ENCODE peak calls at places on chromosomes 5 and 9, in five cellular contexts. One of them, this sample, is unnamed.
A peak's percentile ranks its signal among the peaks of the same experiment; 100 is the strongest.

GRCh38 chr5:76999451-76999850 is 30.8 kb upstream of the AGGF1 start:
- DNase-seq in neuronal stem cell: no peak
- DNase-seq in CD8-positive, alpha-beta T cell: no peak
- DNase-seq in endodermal cell: no peak
- DNase-seq in Peyer's patch: no peak
- DNase-seq in this sample: no peak

GRCh38 chr5:77645158-77645994 is 6.9 kb upstream of the OTP start:
- DNase-seq in endodermal cell: peak; percentile 85
- DNase-seq in neuronal stem cell: no peak
- DNase-seq in Peyer's patch: peak; percentile 21
- DNase-seq in CD8-positive, alpha-beta T cell: no peak
- DNase-seq in this sample: no peak

GRCh38 chr9:110126457-110126856 is 81.5 kb downstream of the C9orf152 start:
- DNase-seq in CD8-positive, alpha-beta T cell: no peak
- DNase-seq in neuronal stem cell: no peak
- DNase-seq in endodermal cell: no peak
- DNase-seq in Peyer's patch: no peak
- DNase-seq in this sample: no peak

GRCh38 chr9:127349483-127350127 is 47.4 kb upstream of the SLC2A8 start:
- DNase-seq in neuronal stem cell: no peak
- DNase-seq in Peyer's patch: no peak
- DNase-seq in endodermal cell: no peak
- DNase-seq in CD8-positive, alpha-beta T cell: no peak
- DNase-seq in this sample: no peak

GRCh38 chr5:142690641-142691040 is 4.8 kb upstream of the FGF1 start:
- DNase-seq in CD8-positive, alpha-beta T cell: no peak
- DNase-seq in Peyer's patch: no peak
- DNase-seq in endodermal cell: peak; percentile 21
- DNase-seq in neuronal stem cell: no peak
- DNase-seq in this sample: no peak

GRCh38 chr5:1658665-1659064 is 134.9 kb upstream of the LPCAT1 start:
- DNase-seq in Peyer's patch: no peak
- DNase-seq in neuronal stem cell: no peak
- DNase-seq in endodermal cell: no peak
- DNase-seq in CD8-positive, alpha-beta T cell: no peak
- DNase-seq in this sample: no peak

GRCh38 chr5:161412792-161413191 is 133.7 kb downstream of the GABRB2 start:
- DNase-seq in CD8-positive, alpha-beta T cell: no peak
- DNase-seq in neuronal stem cell: no peak
- DNase-seq in Peyer's patch: no peak
- DNase-seq in endodermal cell: no peak
- DNase-seq in this sample: no peak

GRCh38 chr9:79706512-79706911 is 134.7 kb downstream of the TLE4 start:
- DNase-seq in endodermal cell: no peak
- DNase-seq in Peyer's patch: no peak
- DNase-seq in neuronal stem cell: no peak
- DNase-seq in CD8-positive, alpha-beta T cell: no peak
- DNase-seq in this sample: no peak

GRCh38 chr9:70438341-70438924 is 24.0 kb upstream of the KLF9 start:
- DNase-seq in Peyer's patch: peak; percentile 24
- DNase-seq in endodermal cell: no peak
- DNase-seq in neuronal stem cell: no peak
- DNase-seq in CD8-positive, alpha-beta T cell: no peak
- DNase-seq in this sample: peak; percentile 97

GRCh38 chr5:179267071-179267670 is 78.1 kb downstream of the ADAMTS2 start:
- DNase-seq in neuronal stem cell: no peak
- DNase-seq in endodermal cell: peak; percentile 60
- DNase-seq in Peyer's patch: no peak
- DNase-seq in CD8-positive, alpha-beta T cell: no peak
- DNase-seq in this sample: no peak

GRCh38 chr9:105413486-105414068 is 34.3 kb upstream of the FSD1L start:
- DNase-seq in neuronal stem cell: no peak
- DNase-seq in CD8-positive, alpha-beta T cell: no peak
- DNase-seq in endodermal cell: peak; percentile 69
- DNase-seq in Peyer's patch: no peak
- DNase-seq in this sample: peak; percentile 56

GRCh38 chr9:118529210-118529609 is 825.0 kb downstream of the TLR4 start:
- DNase-seq in neuronal stem cell: no peak
- DNase-seq in Peyer's patch: no peak
- DNase-seq in CD8-positive, alpha-beta T cell: no peak
- DNase-seq in endodermal cell: no peak
- DNase-seq in this sample: no peak

GRCh38 chr9:114177423-114178064 is 22.2 kb downstream of the COL27A1 start:
- DNase-seq in endodermal cell: no peak
- DNase-seq in neuronal stem cell: no peak
- DNase-seq in CD8-positive, alpha-beta T cell: no peak
- DNase-seq in Peyer's patch: no peak
- DNase-seq in this sample: no peak

GRCh38 chr9:89677696-89678393 is 73.0 kb downstream of the GADD45G start:
- DNase-seq in endodermal cell: peak; percentile 79
- DNase-seq in neuronal stem cell: peak; percentile 93
- DNase-seq in Peyer's patch: no peak
- DNase-seq in CD8-positive, alpha-beta T cell: no peak
- DNase-seq in this sample: no peak

GRCh38 chr5:43190755-43191603 is 1.0 kb upstream of the NIM1K start:
- DNase-seq in Peyer's patch: no peak
- DNase-seq in endodermal cell: no peak
- DNase-seq in neuronal stem cell: peak; percentile 17
- DNase-seq in CD8-positive, alpha-beta T cell: no peak
- DNase-seq in this sample: no peak

GRCh38 chr5:159123700-159124099 is 24.0 kb upstream of the EBF1 start:
- DNase-seq in endodermal cell: no peak
- DNase-seq in CD8-positive, alpha-beta T cell: no peak
- DNase-seq in Peyer's patch: no peak
- DNase-seq in neuronal stem cell: no peak
- DNase-seq in this sample: no peak

DNA sequence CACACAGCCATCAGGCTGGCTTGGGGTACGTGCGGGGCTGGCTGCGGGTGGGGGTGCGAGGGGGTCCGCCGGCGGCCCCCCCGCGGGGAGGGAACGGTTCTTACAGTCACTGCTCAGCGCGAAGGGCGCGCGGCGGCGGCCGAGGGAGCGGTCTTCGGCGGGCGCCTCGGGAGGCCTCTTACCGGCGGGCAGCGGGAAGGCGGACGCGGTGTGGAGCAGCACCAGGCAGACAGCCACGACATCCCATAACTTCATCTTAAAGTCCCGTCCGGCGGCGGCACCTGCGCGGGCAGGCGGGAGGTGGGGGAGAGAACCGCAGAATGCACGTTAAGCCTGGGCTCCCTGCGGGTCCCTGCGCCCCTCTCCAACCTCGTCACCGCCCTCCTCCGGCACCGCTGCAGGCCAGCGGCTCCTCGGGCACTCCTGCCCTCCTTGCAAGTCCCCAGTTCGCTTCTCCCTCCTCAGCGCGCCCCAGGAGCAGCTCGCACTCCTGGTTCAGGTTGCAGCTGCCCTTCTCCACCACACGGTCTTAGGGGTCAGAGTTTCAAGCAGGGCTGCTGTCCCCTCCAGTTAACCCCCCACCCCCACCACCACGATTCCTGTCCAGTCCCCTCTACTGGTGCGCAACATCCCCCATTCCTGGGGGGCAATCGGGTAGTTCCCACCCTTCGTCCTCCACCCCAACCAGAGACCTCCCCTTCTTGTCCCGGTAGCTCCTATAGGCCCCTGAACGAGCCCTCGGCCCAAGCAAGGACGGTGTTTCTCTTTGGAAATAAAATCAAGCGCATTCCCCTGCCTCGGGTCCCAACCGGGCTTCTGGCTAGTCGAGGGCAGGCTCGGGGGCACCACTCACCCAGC is 5.1 kb downstream of the GDNF start:
- DNase-seq in endodermal cell: peak; percentile 84
- DNase-seq in neuronal stem cell: no peak
- DNase-seq in CD8-positive, alpha-beta T cell: no peak
- DNase-seq in Peyer's patch: no peak
- DNase-seq in this sample: no peak
- H3K4me3 ChIP-seq in endodermal cell: peak overlapping the region; percentile 56
- H3K4me3 ChIP-seq in neuronal stem cell: peak overlapping the region; percentile 15
- H3K4me3 ChIP-seq in CD8-positive, alpha-beta T cell: no peak overlapping the region
- H3K4me3 ChIP-seq in Peyer's patch: no peak overlapping the region
- H3K4me3 ChIP-seq in this sample: no peak overlapping the region

GRCh38 chr9:38008168-38009034 is 60.6 kb downstream of the SHB start:
- DNase-seq in neuronal stem cell: no peak
- DNase-seq in Peyer's patch: no peak
- DNase-seq in endodermal cell: peak; percentile 79
- DNase-seq in CD8-positive, alpha-beta T cell: no peak
- DNase-seq in this sample: peak; percentile 82
- H3K27ac ChIP-seq in neuronal stem cell: no peak overlapping the region
- H3K27ac ChIP-seq in Peyer's patch: peak overlapping the region; percentile 75
- H3K27ac ChIP-seq in endodermal cell: no peak overlapping the region
- H3K27ac ChIP-seq in CD8-positive, alpha-beta T cell: no peak overlapping the region
- H3K27ac ChIP-seq in this sample: peak overlapping the region; percentile 6

GRCh38 chr5:180548563-180548962 is 42.7 kb downstream of the SCGB3A1 start:
- DNase-seq in neuronal stem cell: no peak
- DNase-seq in endodermal cell: no peak
- DNase-seq in CD8-positive, alpha-beta T cell: no peak
- DNase-seq in Peyer's patch: no peak
- DNase-seq in this sample: peak; percentile 96
- H3K36me3 ChIP-seq in neuronal stem cell: peaks cover 8% of the 10 kb centered on the region
- H3K36me3 ChIP-seq in endodermal cell: peaks cover 71% of the 10 kb centered on the region
- H3K36me3 ChIP-seq in CD8-positive, alpha-beta T cell: no peaks in the 10 kb centered on the region
- H3K36me3 ChIP-seq in Peyer's patch: peaks cover 14% of the 10 kb centered on the region
- H3K36me3 ChIP-seq in this sample: peaks cover 3% of the 10 kb centered on the region

DNA sequence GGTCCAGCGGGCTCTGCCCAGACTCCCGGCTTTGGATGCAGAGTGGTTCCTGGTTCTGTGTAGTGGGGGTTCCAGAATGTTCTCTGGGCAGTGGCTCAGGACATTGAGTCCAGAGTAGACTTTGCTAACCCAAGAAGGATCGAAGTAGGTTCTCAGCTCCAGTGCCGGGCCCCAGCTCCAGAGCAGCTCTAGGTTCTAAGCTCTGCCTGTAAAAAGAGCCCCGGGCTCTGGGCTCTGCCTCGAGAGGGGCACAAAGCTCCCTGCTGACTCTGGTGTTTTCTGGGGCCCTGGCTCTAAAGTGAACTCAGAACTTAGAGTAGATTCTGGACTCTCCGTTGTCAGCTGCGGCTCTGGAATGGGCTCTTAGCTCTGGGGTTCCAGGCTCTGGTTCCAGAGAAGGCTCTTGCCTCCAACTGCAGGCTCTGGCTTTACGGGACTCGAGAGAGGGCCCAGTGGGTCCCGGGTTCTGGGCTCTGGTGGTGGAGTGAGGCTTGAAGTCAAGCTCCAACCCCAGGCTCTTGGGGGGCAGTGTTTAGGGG is 414 bp downstream of the WDR38 start:
- DNase-seq in Peyer's patch: no peak
- DNase-seq in neuronal stem cell: no peak
- DNase-seq in CD8-positive, alpha-beta T cell: no peak
- DNase-seq in endodermal cell: no peak
- DNase-seq in this sample: no peak
- H3K4me3 ChIP-seq in Peyer's patch: peak overlapping the region; percentile 55
- H3K4me3 ChIP-seq in neuronal stem cell: peak overlapping the region; percentile 48
- H3K4me3 ChIP-seq in CD8-positive, alpha-beta T cell: peak overlapping the region; percentile 37
- H3K4me3 ChIP-seq in endodermal cell: peak overlapping the region; percentile 74
- H3K4me3 ChIP-seq in this sample: peak overlapping the region; percentile 46

DNA sequence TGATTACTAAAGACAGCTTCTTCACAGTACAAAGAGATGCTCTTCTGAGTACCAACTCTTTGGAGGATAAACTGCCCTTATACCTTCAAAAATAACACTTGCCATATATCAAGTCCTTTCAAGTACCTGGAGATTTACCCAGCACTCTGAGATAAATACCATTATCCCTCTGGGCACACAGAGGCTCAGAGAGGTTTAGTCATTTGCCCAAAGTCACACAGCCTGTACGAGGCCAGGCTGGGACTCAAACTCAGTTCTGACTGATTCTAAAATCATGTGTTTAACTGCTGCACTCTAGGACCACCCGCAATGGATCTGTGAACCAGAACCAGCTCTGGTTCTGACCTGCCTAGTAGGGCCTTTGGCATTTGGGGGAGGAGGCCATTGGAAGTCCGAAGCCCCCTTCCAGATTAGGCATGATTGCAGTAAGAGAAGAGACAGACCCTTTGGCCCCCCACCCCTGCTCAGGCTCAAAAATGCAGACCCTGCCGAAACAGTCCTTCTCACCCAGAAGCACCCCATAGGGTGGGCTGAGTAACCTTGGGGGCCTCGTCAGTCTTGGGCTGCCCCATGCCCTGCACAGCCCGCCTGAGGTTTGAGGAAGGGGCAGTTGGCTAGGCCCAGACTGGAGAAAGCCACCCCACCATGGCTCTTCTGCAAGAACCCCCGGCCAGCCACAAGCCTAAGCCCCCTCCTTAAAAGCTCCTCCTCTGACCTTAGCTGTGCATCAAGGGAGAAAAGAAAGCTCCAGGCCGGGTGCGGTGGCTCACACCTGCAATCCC is 32.8 kb upstream of the IL17B start:
- DNase-seq in neuronal stem cell: no peak
- DNase-seq in Peyer's patch: no peak
- DNase-seq in CD8-positive, alpha-beta T cell: no peak
- DNase-seq in endodermal cell: no peak
- DNase-seq in this sample: no peak
- H3K27ac ChIP-seq in neuronal stem cell: no peak overlapping the region
- H3K27ac ChIP-seq in Peyer's patch: peak overlapping the region; percentile 90
- H3K27ac ChIP-seq in CD8-positive, alpha-beta T cell: no peak overlapping the region
- H3K27ac ChIP-seq in endodermal cell: no peak overlapping the region
- H3K27ac ChIP-seq in this sample: peak overlapping the region; percentile 24